ENCODE peak calls at places on chromosomes 3 and 15, in ten cellular contexts. K is AG04450, G is endothelial cell, U is H1, R is MM.1S, Y is astrocyte of the spinal cord, C is AG09319, L is sigmoid colon, T is tibial nerve, B is upper lobe of right lung. N is an unnamed sample.

GRCh38 chr3:59890637-59891036 is 840.8 kb upstream of the CFAP20DC start:
- DNase-seq in K (no peak), G (no peak), U (no peak), R (no peak), Y (no peak), C (no peak), L (no peak), T (no peak), B (no peak), N (no peak)

GRCh38 chr15:49468440-49468839 is 45.4 kb downstream of the FGF7 start:
- DNase-seq in K (no peak), G (no peak), U (no peak), R (no peak), Y (peak), C (no peak), L (no peak), T (no peak), B (no peak), N (no peak)

GRCh38 chr3:152030320-152030719 is 156.9 kb downstream of the SUCNR1 start:
- DNase-seq in K (no peak), G (no peak), U (no peak), R (no peak), Y (no peak), C (no peak), L (no peak), T (no peak), B (no peak), N (no peak)

GRCh38 chr3:31106912-31107311 is 212.5 kb upstream of the GADL1 start:
- DNase-seq in K (no peak), G (no peak), U (no peak), R (peak), Y (peak), C (no peak), L (no peak), T (no peak), B (no peak), N (no peak)

GRCh38 chr3:46690798-46691197 is 2.7 kb downstream of the ALS2CL start:
- DNase-seq in K (no peak), G (no peak), U (no peak), R (no peak), Y (no peak), C (no peak), L (no peak), T (no peak), B (peak), N (no peak)

GRCh38 chr3:46962990-46963389 is 13.6 kb downstream of the CCDC12 start:
- DNase-seq in K (no peak), G (no peak), U (no peak), R (no peak), Y (no peak), C (no peak), L (no peak), T (no peak), B (no peak), N (no peak)

GRCh38 chr15:73015493-73015892 is 36.8 kb upstream of the NEO1 start:
- DNase-seq in K (no peak), G (no peak), U (no peak), R (no peak), Y (no peak), C (no peak), L (no peak), T (no peak), B (no peak), N (no peak)

GRCh38 chr3:75171632-75172230 is 492.4 kb upstream of the FRG2C start:
- DNase-seq in K (no peak), G (no peak), U (no peak), R (peak), Y (peak), C (no peak), L (no peak), T (no peak), B (no peak), N (no peak)

GRCh38 chr15:34039506-34040123 is 611 bp upstream of the AVEN start:
- DNase-seq in K (no peak), G (no peak), U (no peak), R (peak), Y (peak), C (no peak), L (no peak), T (no peak), B (no peak), N (no peak)

GRCh38 chr3:177385831-177386301 is 188.6 kb upstream of the TBL1XR1 start:
- DNase-seq in K (peak), G (no peak), U (no peak), R (no peak), Y (peak), C (peak), L (no peak), T (no peak), B (no peak), N (no peak)

GRCh38 chr3:175941352-175941751 is 1082.2 kb downstream of the NAALADL2 start:
- DNase-seq in K (no peak), G (no peak), U (no peak), R (peak), Y (no peak), C (no peak), L (no peak), T (no peak), B (no peak), N (no peak)

GRCh38 chr15:47908950-47909670 is 191.8 kb downstream of the SEMA6D start:
- DNase-seq in K (no peak), G (no peak), U (no peak), R (no peak), Y (no peak), C (no peak), L (no peak), T (no peak), B (no peak), N (no peak)

GRCh38 chr3:57757642-57758297 is 1.7 kb downstream of the SLMAP start:
- DNase-seq in K (no peak), G (peak), U (no peak), R (no peak), Y (peak), C (no peak), L (no peak), T (no peak), B (peak), N (no peak)

GRCh38 chr15:48963524-48964113 is at the start of gene SHC4:
- DNase-seq in K (no peak), G (peak), U (no peak), R (peak), Y (peak), C (no peak), L (peak), T (peak), B (peak), N (no peak)

GRCh38 chr15:42695527-42696071 is 41.3 kb downstream of the CDAN1 start:
- DNase-seq in K (no peak), G (no peak), U (no peak), R (no peak), Y (no peak), C (no peak), L (no peak), T (no peak), B (peak), N (no peak)

GRCh38 chr3:45125550-45126026 is 20.6 kb downstream of the CDCP1 start:
- DNase-seq in K (no peak), G (no peak), U (no peak), R (peak), Y (no peak), C (no peak), L (no peak), T (no peak), B (peak), N (no peak)

GRCh38 chr15:82810061-82810862 is 834 bp downstream of the WHAMM start:
- DNase-seq in K (no peak), G (peak), U (no peak), R (peak), Y (peak), C (peak), L (peak), T (no peak), B (peak), N (no peak)

GRCh38 chr3:144028798-144029411 is 57.3 kb downstream of the DIPK2A start:
- DNase-seq in K (no peak), G (no peak), U (no peak), R (no peak), Y (no peak), C (no peak), L (no peak), T (no peak), B (no peak), N (no peak)

GRCh38 chr15:51375966-51376640 is 34.6 kb downstream of the GLDN start:
- DNase-seq in K (peak), G (no peak), U (no peak), R (no peak), Y (peak), C (no peak), L (no peak), T (no peak), B (no peak), N (no peak)

GRCh38 chr3:149174901-149175300 is 45.5 kb downstream of the HPS3 start:
- DNase-seq in K (no peak), G (no peak), U (no peak), R (peak), Y (peak), C (peak), L (no peak), T (no peak), B (no peak), N (no peak)

GRCh38 chr3:149340310-149340933 is 7.0 kb upstream of the TM4SF18 start:
- DNase-seq in K (no peak), G (no peak), U (no peak), R (no peak), Y (peak), C (no peak), L (no peak), T (no peak), B (no peak), N (no peak)

GRCh38 chr3:76824658-76825310 is 215.1 kb upstream of the ROBO2 start:
- DNase-seq in K (no peak), G (no peak), U (no peak), R (no peak), Y (no peak), C (no peak), L (no peak), T (no peak), B (no peak), N (no peak)

GRCh38 chr15:26628071-26628470 is 144.8 kb downstream of the GABRB3 start:
- DNase-seq in K (no peak), G (no peak), U (no peak), R (no peak), Y (no peak), C (no peak), L (no peak), T (no peak), B (no peak), N (no peak)
- TF ChIP-seq CTCF in K (no peak), G (no peak), U (no peak), R (no peak), Y (no peak), C (no peak), L (no peak), T (no peak), B (no peak), N (no peak)

GRCh38 chr15:90214553-90215205 is 13.5 kb downstream of the SEMA4B start:
- DNase-seq in K (no peak), G (no peak), U (no peak), R (no peak), Y (no peak), C (no peak), L (no peak), T (no peak), B (no peak), N (no peak)
- TF ChIP-seq CTCF in K (peak), G (peak), U (no peak), R (peak), Y (peak), C (no peak), L (no peak), T (no peak), B (peak), N (no peak)

GRCh38 chr3:197503652-197504051 is 52.1 kb downstream of the BDH1 start:
- DNase-seq in K (no peak), G (no peak), U (no peak), R (no peak), Y (no peak), C (no peak), L (no peak), T (no peak), B (no peak), N (peak)

GRCh38 chr3:197501496-197501878 is 54.3 kb downstream of the BDH1 start:
- DNase-seq in K (no peak), G (no peak), U (no peak), R (no peak), Y (peak), C (no peak), L (no peak), T (no peak), B (no peak), N (no peak)

GRCh38 chr3:197500812-197501211 is 55.0 kb downstream of the BDH1 start:
- DNase-seq in K (no peak), G (no peak), U (no peak), R (no peak), Y (no peak), C (no peak), L (no peak), T (no peak), B (no peak), N (no peak)

GRCh38 chr3:197504239-197505191 is 51.3 kb downstream of the BDH1 start:
- DNase-seq in K (no peak), G (no peak), U (no peak), R (no peak), Y (no peak), C (no peak), L (no peak), T (no peak), B (no peak), N (no peak)

GRCh38 chr3:197501879-197502620 is 53.7 kb downstream of the BDH1 start:
- DNase-seq in K (no peak), G (peak), U (peak), R (peak), Y (peak), C (no peak), L (no peak), T (no peak), B (peak), N (no peak)
- TF ChIP-seq CTCF in K (peak), G (peak), U (no peak), R (peak), Y (peak), C (peak), L (no peak), T (peak), B (peak), N (peak)

GRCh38 chr3:138437281-138437680 is 2.9 kb downstream of the ESYT3 start:
- DNase-seq in K (no peak), G (no peak), U (no peak), R (no peak), Y (no peak), C (no peak), L (no peak), T (no peak), B (no peak), N (no peak)
- TF ChIP-seq CTCF in K (no peak), G (no peak), U (no peak), R (no peak), Y (no peak), C (no peak), L (no peak), T (no peak), B (no peak), N (no peak)

DNA sequence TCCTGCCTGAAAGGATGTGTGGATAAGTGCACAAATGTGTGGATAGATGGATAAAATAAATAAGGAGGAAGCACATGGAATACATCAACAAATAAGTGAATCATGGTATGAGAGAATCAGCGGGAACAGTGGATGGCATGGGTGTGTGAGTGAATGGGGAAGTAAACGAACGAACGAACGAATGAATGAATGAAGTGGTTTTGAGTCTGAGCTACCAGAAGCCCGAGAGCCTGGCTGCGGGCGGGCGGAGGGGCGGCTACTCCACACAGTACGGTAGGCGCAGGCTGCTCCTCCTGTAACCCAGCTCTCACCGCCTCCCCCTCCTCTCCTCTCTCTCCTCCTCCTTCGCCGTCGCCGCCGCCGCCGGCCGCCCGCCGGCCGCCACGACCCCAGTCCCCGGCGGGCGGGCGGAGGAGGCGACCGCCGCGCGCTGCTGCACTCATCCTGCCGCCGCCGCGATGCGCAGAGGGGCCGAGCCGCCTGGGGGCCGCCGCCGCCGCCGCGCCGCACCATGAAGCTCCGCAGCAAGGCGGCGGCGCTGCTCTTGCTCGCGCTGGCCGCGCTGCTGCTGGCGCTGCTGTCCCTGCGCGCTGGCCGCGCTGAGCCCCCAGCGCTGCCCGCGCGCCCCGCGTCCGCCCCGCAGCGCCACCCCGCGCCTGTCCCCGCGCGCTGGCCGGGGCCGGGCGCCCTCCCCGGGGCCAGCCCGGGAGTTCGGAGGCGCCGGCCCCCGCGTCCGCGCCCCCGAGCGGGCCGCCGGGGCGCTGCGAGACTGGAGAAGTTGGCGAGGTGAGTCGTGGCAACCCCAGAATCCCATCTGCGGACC is at the start of gene GXYLT2:
- DNase-seq in K (no peak), G (peak), U (peak), R (peak), Y (peak), C (no peak), L (peak), T (peak), B (peak), N (peak)
- TF ChIP-seq CTCF in K (no peak), G (no peak), U (no peak), R (no peak), Y (no peak), C (no peak), L (no peak), T (peak), B (no peak), N (peak)

DNA sequence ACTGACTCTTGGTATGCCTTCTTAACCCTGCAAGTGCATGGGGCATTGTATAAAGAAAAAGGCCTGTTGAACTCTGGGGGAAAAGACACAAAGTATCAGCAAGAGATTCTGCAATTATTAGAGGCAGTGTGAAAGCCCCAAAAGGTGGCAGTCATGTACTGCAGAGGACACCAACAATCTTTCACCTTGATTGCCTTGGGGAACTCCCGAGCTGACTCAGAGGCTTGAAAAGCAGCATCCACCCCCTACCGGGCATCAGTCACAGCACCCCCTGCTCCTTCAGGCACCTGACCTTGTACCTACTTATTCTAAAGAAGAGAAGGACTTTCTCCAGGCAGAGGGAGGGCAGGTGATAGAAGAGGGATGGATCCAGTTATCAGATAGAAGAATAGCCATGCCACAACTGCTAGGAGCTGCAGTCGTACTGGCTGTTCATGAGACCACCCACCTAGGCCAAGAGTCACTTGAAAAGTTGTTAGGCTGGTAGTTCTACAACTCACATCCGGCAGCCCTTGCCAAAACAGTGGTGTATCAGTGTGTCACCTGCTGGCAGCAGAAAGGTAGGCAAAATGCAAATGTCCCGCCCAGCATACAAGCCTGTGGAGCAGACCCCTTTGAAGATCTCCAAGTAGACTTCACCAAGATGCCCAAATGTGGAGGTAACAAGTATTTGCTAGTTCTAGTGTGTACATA is 241.6 kb upstream of the CNTN6 start:
- DNase-seq in K (no peak), G (no peak), U (peak), R (peak), Y (no peak), C (no peak), L (no peak), T (no peak), B (no peak), N (no peak)
- TF ChIP-seq CTCF in K (no peak), G (no peak), U (no peak), R (peak), Y (no peak), C (no peak), L (no peak), T (no peak), B (no peak), N (no peak)

GRCh38 chr3:52278510-52279069 is at the start of gene WDR82:
- DNase-seq in K (peak), G (peak), U (peak), R (peak), Y (peak), C (peak), L (peak), T (peak), B (peak), N (peak)
- TF ChIP-seq CTCF in K (peak), G (peak), U (peak), R (peak), Y (peak), C (peak), L (peak), T (peak), B (peak), N (peak)